ENCODE peak calls at places on chromosomes 16 and 17, in eight cellular contexts. One of them, this sample, is unnamed.

GRCh38 chr17:17809527-17810373 is 27.0 kb downstream of the SREBF1 start:
- ATAC-seq in aorta: peak; percentile 75
- ATAC-seq in activated CD8-positive, alpha-beta T cell treated with anti-CD3 and anti-CD28 coated beads, Interleukin-2, amount 10 ng/mL, durations not matched to agents 7 days and 5 days: no peak
- ATAC-seq in left cardiac atrium: peak; percentile 54
- ATAC-seq in heart right ventricle: peak; percentile 1
- ATAC-seq in CD8-positive, alpha-beta T cell: no peak
- ATAC-seq in activated T-cell treated with anti-CD3 and anti-CD28 coated beads, Interleukin-2, amount 50 U/mL, for 72 hours: no peak
- ATAC-seq in omental fat pad: peak; percentile 29
- ATAC-seq in this sample: peak; percentile 62

GRCh38 chr17:17033466-17033865 is 8.8 kb upstream of the MPRIP start:
- ATAC-seq in CD8-positive, alpha-beta T cell: no peak
- ATAC-seq in aorta: no peak
- ATAC-seq in activated CD8-positive, alpha-beta T cell treated with anti-CD3 and anti-CD28 coated beads, Interleukin-2, amount 10 ng/mL, durations not matched to agents 7 days and 5 days: no peak
- ATAC-seq in left cardiac atrium: no peak
- ATAC-seq in heart right ventricle: no peak
- ATAC-seq in activated T-cell treated with anti-CD3 and anti-CD28 coated beads, Interleukin-2, amount 50 U/mL, for 72 hours: no peak
- ATAC-seq in omental fat pad: no peak
- ATAC-seq in this sample: no peak

GRCh38 chr17:34519286-34519685 is 60.1 kb upstream of the TMEM132E start:
- ATAC-seq in activated CD8-positive, alpha-beta T cell treated with anti-CD3 and anti-CD28 coated beads, Interleukin-2, amount 10 ng/mL, durations not matched to agents 7 days and 5 days: no peak
- ATAC-seq in left cardiac atrium: no peak
- ATAC-seq in CD8-positive, alpha-beta T cell: no peak
- ATAC-seq in heart right ventricle: no peak
- ATAC-seq in omental fat pad: no peak
- ATAC-seq in activated T-cell treated with anti-CD3 and anti-CD28 coated beads, Interleukin-2, amount 50 U/mL, for 72 hours: no peak
- ATAC-seq in aorta: no peak
- ATAC-seq in this sample: no peak

GRCh38 chr17:7292729-7293128 is 1.7 kb downstream of the YBX2 start:
- ATAC-seq in heart right ventricle: peak; percentile 11
- ATAC-seq in left cardiac atrium: peak; percentile 1
- ATAC-seq in aorta: no peak
- ATAC-seq in activated CD8-positive, alpha-beta T cell treated with anti-CD3 and anti-CD28 coated beads, Interleukin-2, amount 10 ng/mL, durations not matched to agents 7 days and 5 days: no peak
- ATAC-seq in activated T-cell treated with anti-CD3 and anti-CD28 coated beads, Interleukin-2, amount 50 U/mL, for 72 hours: no peak
- ATAC-seq in CD8-positive, alpha-beta T cell: no peak
- ATAC-seq in omental fat pad: peak; percentile 41
- ATAC-seq in this sample: no peak

GRCh38 chr16:82965808-82966207 is 339.0 kb downstream of the CDH13 start:
- ATAC-seq in activated CD8-positive, alpha-beta T cell treated with anti-CD3 and anti-CD28 coated beads, Interleukin-2, amount 10 ng/mL, durations not matched to agents 7 days and 5 days: no peak
- ATAC-seq in omental fat pad: no peak
- ATAC-seq in left cardiac atrium: no peak
- ATAC-seq in heart right ventricle: peak; percentile 50
- ATAC-seq in aorta: no peak
- ATAC-seq in activated T-cell treated with anti-CD3 and anti-CD28 coated beads, Interleukin-2, amount 50 U/mL, for 72 hours: no peak
- ATAC-seq in CD8-positive, alpha-beta T cell: no peak
- ATAC-seq in this sample: no peak

GRCh38 chr17:9177212-9177611 is 155.9 kb downstream of the NTN1 start:
- ATAC-seq in omental fat pad: no peak
- ATAC-seq in activated CD8-positive, alpha-beta T cell treated with anti-CD3 and anti-CD28 coated beads, Interleukin-2, amount 10 ng/mL, durations not matched to agents 7 days and 5 days: no peak
- ATAC-seq in left cardiac atrium: peak; percentile 73
- ATAC-seq in activated T-cell treated with anti-CD3 and anti-CD28 coated beads, Interleukin-2, amount 50 U/mL, for 72 hours: no peak
- ATAC-seq in CD8-positive, alpha-beta T cell: no peak
- ATAC-seq in heart right ventricle: peak; percentile 21
- ATAC-seq in aorta: peak; percentile 59
- ATAC-seq in this sample: peak; percentile 60

GRCh38 chr16:75138233-75138632 is 10.1 kb upstream of the ZFP1 start:
- ATAC-seq in activated T-cell treated with anti-CD3 and anti-CD28 coated beads, Interleukin-2, amount 50 U/mL, for 72 hours: no peak
- ATAC-seq in left cardiac atrium: no peak
- ATAC-seq in aorta: no peak
- ATAC-seq in omental fat pad: no peak
- ATAC-seq in CD8-positive, alpha-beta T cell: no peak
- ATAC-seq in activated CD8-positive, alpha-beta T cell treated with anti-CD3 and anti-CD28 coated beads, Interleukin-2, amount 10 ng/mL, durations not matched to agents 7 days and 5 days: no peak
- ATAC-seq in heart right ventricle: no peak
- ATAC-seq in this sample: no peak

GRCh38 chr16:83802135-83802534 is 5.6 kb upstream of the HSBP1 start:
- ATAC-seq in CD8-positive, alpha-beta T cell: no peak
- ATAC-seq in left cardiac atrium: peak; percentile 70
- ATAC-seq in omental fat pad: no peak
- ATAC-seq in activated T-cell treated with anti-CD3 and anti-CD28 coated beads, Interleukin-2, amount 50 U/mL, for 72 hours: peak; percentile 33
- ATAC-seq in heart right ventricle: no peak
- ATAC-seq in aorta: peak; percentile 52
- ATAC-seq in activated CD8-positive, alpha-beta T cell treated with anti-CD3 and anti-CD28 coated beads, Interleukin-2, amount 10 ng/mL, durations not matched to agents 7 days and 5 days: peak; percentile 30
- ATAC-seq in this sample: peak; percentile 39

GRCh38 chr16:54436342-54436741 is 149.8 kb upstream of the IRX3 start:
- ATAC-seq in aorta: no peak
- ATAC-seq in left cardiac atrium: no peak
- ATAC-seq in omental fat pad: no peak
- ATAC-seq in activated T-cell treated with anti-CD3 and anti-CD28 coated beads, Interleukin-2, amount 50 U/mL, for 72 hours: no peak
- ATAC-seq in heart right ventricle: no peak
- ATAC-seq in CD8-positive, alpha-beta T cell: no peak
- ATAC-seq in activated CD8-positive, alpha-beta T cell treated with anti-CD3 and anti-CD28 coated beads, Interleukin-2, amount 10 ng/mL, durations not matched to agents 7 days and 5 days: no peak
- ATAC-seq in this sample: no peak

GRCh38 chr16:1876468-1876867 is 4.5 kb upstream of the MEIOB start:
- ATAC-seq in left cardiac atrium: no peak
- ATAC-seq in CD8-positive, alpha-beta T cell: no peak
- ATAC-seq in aorta: no peak
- ATAC-seq in activated T-cell treated with anti-CD3 and anti-CD28 coated beads, Interleukin-2, amount 50 U/mL, for 72 hours: peak; percentile 78
- ATAC-seq in heart right ventricle: no peak
- ATAC-seq in omental fat pad: no peak
- ATAC-seq in activated CD8-positive, alpha-beta T cell treated with anti-CD3 and anti-CD28 coated beads, Interleukin-2, amount 10 ng/mL, durations not matched to agents 7 days and 5 days: no peak
- ATAC-seq in this sample: no peak

GRCh38 chr16:1941924-1942809 is 832 bp downstream of the MSRB1 start:
- ATAC-seq in heart right ventricle: peak; percentile 14
- ATAC-seq in left cardiac atrium: peak; percentile 4
- ATAC-seq in omental fat pad: no peak
- ATAC-seq in activated T-cell treated with anti-CD3 and anti-CD28 coated beads, Interleukin-2, amount 50 U/mL, for 72 hours: no peak
- ATAC-seq in activated CD8-positive, alpha-beta T cell treated with anti-CD3 and anti-CD28 coated beads, Interleukin-2, amount 10 ng/mL, durations not matched to agents 7 days and 5 days: no peak
- ATAC-seq in CD8-positive, alpha-beta T cell: no peak
- ATAC-seq in aorta: peak; percentile 31
- ATAC-seq in this sample: no peak

GRCh38 chr17:673200-673681 is 41.4 kb downstream of the VPS53 start:
- ATAC-seq in activated CD8-positive, alpha-beta T cell treated with anti-CD3 and anti-CD28 coated beads, Interleukin-2, amount 10 ng/mL, durations not matched to agents 7 days and 5 days: no peak
- ATAC-seq in CD8-positive, alpha-beta T cell: no peak
- ATAC-seq in heart right ventricle: no peak
- ATAC-seq in omental fat pad: no peak
- ATAC-seq in activated T-cell treated with anti-CD3 and anti-CD28 coated beads, Interleukin-2, amount 50 U/mL, for 72 hours: no peak
- ATAC-seq in left cardiac atrium: no peak
- ATAC-seq in aorta: no peak
- ATAC-seq in this sample: no peak

GRCh38 chr17:622356-622755 is 92.3 kb downstream of the VPS53 start:
- ATAC-seq in heart right ventricle: no peak
- ATAC-seq in activated T-cell treated with anti-CD3 and anti-CD28 coated beads, Interleukin-2, amount 50 U/mL, for 72 hours: no peak
- ATAC-seq in left cardiac atrium: no peak
- ATAC-seq in activated CD8-positive, alpha-beta T cell treated with anti-CD3 and anti-CD28 coated beads, Interleukin-2, amount 10 ng/mL, durations not matched to agents 7 days and 5 days: no peak
- ATAC-seq in aorta: no peak
- ATAC-seq in CD8-positive, alpha-beta T cell: no peak
- ATAC-seq in omental fat pad: no peak
- ATAC-seq in this sample: no peak

GRCh38 chr16:727291-727977 is 528 bp downstream of the HAGHL start:
- ATAC-seq in CD8-positive, alpha-beta T cell: peak; percentile 22
- ATAC-seq in left cardiac atrium: peak; percentile 5
- ATAC-seq in activated T-cell treated with anti-CD3 and anti-CD28 coated beads, Interleukin-2, amount 50 U/mL, for 72 hours: peak; percentile 27
- ATAC-seq in heart right ventricle: peak; percentile 1
- ATAC-seq in omental fat pad: peak; percentile 0
- ATAC-seq in activated CD8-positive, alpha-beta T cell treated with anti-CD3 and anti-CD28 coated beads, Interleukin-2, amount 10 ng/mL, durations not matched to agents 7 days and 5 days: peak; percentile 34
- ATAC-seq in aorta: no peak
- ATAC-seq in this sample: peak; percentile 6

GRCh38 chr17:5592382-5592781 is 8.1 kb upstream of the NLRP1 start:
- ATAC-seq in activated CD8-positive, alpha-beta T cell treated with anti-CD3 and anti-CD28 coated beads, Interleukin-2, amount 10 ng/mL, durations not matched to agents 7 days and 5 days: peak; percentile 38
- ATAC-seq in heart right ventricle: no peak
- ATAC-seq in aorta: peak; percentile 27
- ATAC-seq in left cardiac atrium: peak; percentile 42
- ATAC-seq in omental fat pad: no peak
- ATAC-seq in activated T-cell treated with anti-CD3 and anti-CD28 coated beads, Interleukin-2, amount 50 U/mL, for 72 hours: no peak
- ATAC-seq in CD8-positive, alpha-beta T cell: peak; percentile 55
- ATAC-seq in this sample: no peak

GRCh38 chr16:24297375-24297774 is 41.2 kb downstream of the CACNG3 start:
- ATAC-seq in omental fat pad: no peak
- ATAC-seq in CD8-positive, alpha-beta T cell: no peak
- ATAC-seq in heart right ventricle: no peak
- ATAC-seq in activated T-cell treated with anti-CD3 and anti-CD28 coated beads, Interleukin-2, amount 50 U/mL, for 72 hours: no peak
- ATAC-seq in activated CD8-positive, alpha-beta T cell treated with anti-CD3 and anti-CD28 coated beads, Interleukin-2, amount 10 ng/mL, durations not matched to agents 7 days and 5 days: no peak
- ATAC-seq in aorta: no peak
- ATAC-seq in left cardiac atrium: no peak
- ATAC-seq in this sample: no peak

GRCh38 chr17:78771758-78772382 is 10.2 kb downstream of the CYTH1 start:
- ATAC-seq in omental fat pad: no peak
- ATAC-seq in activated CD8-positive, alpha-beta T cell treated with anti-CD3 and anti-CD28 coated beads, Interleukin-2, amount 10 ng/mL, durations not matched to agents 7 days and 5 days: peak; percentile 28
- ATAC-seq in left cardiac atrium: no peak
- ATAC-seq in heart right ventricle: no peak
- ATAC-seq in activated T-cell treated with anti-CD3 and anti-CD28 coated beads, Interleukin-2, amount 50 U/mL, for 72 hours: peak; percentile 44
- ATAC-seq in CD8-positive, alpha-beta T cell: no peak
- ATAC-seq in aorta: no peak
- ATAC-seq in this sample: no peak

GRCh38 chr17:49843774-49844350 is 4.0 kb downstream of the TAC4 start:
- ATAC-seq in aorta: no peak
- ATAC-seq in omental fat pad: no peak
- ATAC-seq in activated T-cell treated with anti-CD3 and anti-CD28 coated beads, Interleukin-2, amount 50 U/mL, for 72 hours: no peak
- ATAC-seq in left cardiac atrium: no peak
- ATAC-seq in heart right ventricle: no peak
- ATAC-seq in CD8-positive, alpha-beta T cell: no peak
- ATAC-seq in activated CD8-positive, alpha-beta T cell treated with anti-CD3 and anti-CD28 coated beads, Interleukin-2, amount 10 ng/mL, durations not matched to agents 7 days and 5 days: no peak
- ATAC-seq in this sample: no peak

GRCh38 chr16:17270111-17270510 is 200.6 kb downstream of the XYLT1 start:
- ATAC-seq in heart right ventricle: no peak
- ATAC-seq in aorta: no peak
- ATAC-seq in activated CD8-positive, alpha-beta T cell treated with anti-CD3 and anti-CD28 coated beads, Interleukin-2, amount 10 ng/mL, durations not matched to agents 7 days and 5 days: no peak
- ATAC-seq in CD8-positive, alpha-beta T cell: no peak
- ATAC-seq in activated T-cell treated with anti-CD3 and anti-CD28 coated beads, Interleukin-2, amount 50 U/mL, for 72 hours: no peak
- ATAC-seq in omental fat pad: no peak
- ATAC-seq in left cardiac atrium: no peak
- ATAC-seq in this sample: no peak

GRCh38 chr17:21228111-21228510 is 14.2 kb upstream of the TMEM11 start:
- ATAC-seq in activated CD8-positive, alpha-beta T cell treated with anti-CD3 and anti-CD28 coated beads, Interleukin-2, amount 10 ng/mL, durations not matched to agents 7 days and 5 days: no peak
- ATAC-seq in CD8-positive, alpha-beta T cell: no peak
- ATAC-seq in omental fat pad: no peak
- ATAC-seq in left cardiac atrium: no peak
- ATAC-seq in heart right ventricle: peak; percentile 31
- ATAC-seq in activated T-cell treated with anti-CD3 and anti-CD28 coated beads, Interleukin-2, amount 50 U/mL, for 72 hours: no peak
- ATAC-seq in aorta: no peak
- ATAC-seq in this sample: no peak

GRCh38 chr17:17576772-17577234 is 14.7 kb downstream of the PEMT start:
- ATAC-seq in aorta: no peak
- ATAC-seq in activated CD8-positive, alpha-beta T cell treated with anti-CD3 and anti-CD28 coated beads, Interleukin-2, amount 10 ng/mL, durations not matched to agents 7 days and 5 days: no peak
- ATAC-seq in activated T-cell treated with anti-CD3 and anti-CD28 coated beads, Interleukin-2, amount 50 U/mL, for 72 hours: no peak
- ATAC-seq in heart right ventricle: peak; percentile 40
- ATAC-seq in omental fat pad: no peak
- ATAC-seq in left cardiac atrium: peak; percentile 54
- ATAC-seq in CD8-positive, alpha-beta T cell: no peak
- ATAC-seq in this sample: no peak

GRCh38 chr17:31907342-31907975 is 6.0 kb upstream of the UTP6 start:
- ATAC-seq in left cardiac atrium: no peak
- ATAC-seq in omental fat pad: no peak
- ATAC-seq in CD8-positive, alpha-beta T cell: peak; percentile 78
- ATAC-seq in heart right ventricle: no peak
- ATAC-seq in activated T-cell treated with anti-CD3 and anti-CD28 coated beads, Interleukin-2, amount 50 U/mL, for 72 hours: no peak
- ATAC-seq in aorta: no peak
- ATAC-seq in activated CD8-positive, alpha-beta T cell treated with anti-CD3 and anti-CD28 coated beads, Interleukin-2, amount 10 ng/mL, durations not matched to agents 7 days and 5 days: no peak
- ATAC-seq in this sample: no peak

GRCh38 chr17:19378416-19379293 is at the start of gene MAPK7:
- ATAC-seq in activated CD8-positive, alpha-beta T cell treated with anti-CD3 and anti-CD28 coated beads, Interleukin-2, amount 10 ng/mL, durations not matched to agents 7 days and 5 days: no peak
- ATAC-seq in CD8-positive, alpha-beta T cell: peak; percentile 10
- ATAC-seq in omental fat pad: peak; percentile 2
- ATAC-seq in activated T-cell treated with anti-CD3 and anti-CD28 coated beads, Interleukin-2, amount 50 U/mL, for 72 hours: peak; percentile 17
- ATAC-seq in left cardiac atrium: peak; percentile 5
- ATAC-seq in aorta: peak; percentile 13
- ATAC-seq in heart right ventricle: peak; percentile 28
- ATAC-seq in this sample: no peak

GRCh38 chr17:43874293-43874692 is 27.3 kb downstream of the CD300LG start:
- ATAC-seq in activated T-cell treated with anti-CD3 and anti-CD28 coated beads, Interleukin-2, amount 50 U/mL, for 72 hours: no peak
- ATAC-seq in aorta: no peak
- ATAC-seq in omental fat pad: no peak
- ATAC-seq in activated CD8-positive, alpha-beta T cell treated with anti-CD3 and anti-CD28 coated beads, Interleukin-2, amount 10 ng/mL, durations not matched to agents 7 days and 5 days: no peak
- ATAC-seq in left cardiac atrium: peak; percentile 18
- ATAC-seq in heart right ventricle: peak; percentile 46
- ATAC-seq in CD8-positive, alpha-beta T cell: no peak
- ATAC-seq in this sample: no peak

GRCh38 chr17:43341705-43342600 is 56.8 kb upstream of the ARL4D start:
- ATAC-seq in activated CD8-positive, alpha-beta T cell treated with anti-CD3 and anti-CD28 coated beads, Interleukin-2, amount 10 ng/mL, durations not matched to agents 7 days and 5 days: no peak
- ATAC-seq in omental fat pad: peak; percentile 51
- ATAC-seq in activated T-cell treated with anti-CD3 and anti-CD28 coated beads, Interleukin-2, amount 50 U/mL, for 72 hours: peak; percentile 91
- ATAC-seq in left cardiac atrium: peak; percentile 73
- ATAC-seq in heart right ventricle: peak; percentile 55
- ATAC-seq in CD8-positive, alpha-beta T cell: no peak
- ATAC-seq in aorta: no peak
- ATAC-seq in this sample: no peak

GRCh38 chr17:75476274-75476673 is 19.8 kb downstream of the TMEM94 start:
- ATAC-seq in CD8-positive, alpha-beta T cell: no peak
- ATAC-seq in left cardiac atrium: peak; percentile 83
- ATAC-seq in activated T-cell treated with anti-CD3 and anti-CD28 coated beads, Interleukin-2, amount 50 U/mL, for 72 hours: no peak
- ATAC-seq in heart right ventricle: peak; percentile 79
- ATAC-seq in activated CD8-positive, alpha-beta T cell treated with anti-CD3 and anti-CD28 coated beads, Interleukin-2, amount 10 ng/mL, durations not matched to agents 7 days and 5 days: no peak
- ATAC-seq in aorta: peak; percentile 67
- ATAC-seq in omental fat pad: peak; percentile 61
- ATAC-seq in this sample: peak; percentile 62

GRCh38 chr17:29256116-29256515 is 9.5 kb downstream of the CRYBA1 start:
- ATAC-seq in activated CD8-positive, alpha-beta T cell treated with anti-CD3 and anti-CD28 coated beads, Interleukin-2, amount 10 ng/mL, durations not matched to agents 7 days and 5 days: no peak
- ATAC-seq in activated T-cell treated with anti-CD3 and anti-CD28 coated beads, Interleukin-2, amount 50 U/mL, for 72 hours: no peak
- ATAC-seq in heart right ventricle: no peak
- ATAC-seq in CD8-positive, alpha-beta T cell: no peak
- ATAC-seq in left cardiac atrium: no peak
- ATAC-seq in omental fat pad: no peak
- ATAC-seq in aorta: no peak
- ATAC-seq in this sample: no peak

This sample was measured in gastroesophageal sphincter.